ENCODE peak calls at places on chromosomes 4 and X, in eight cellular contexts. J, F, W, O, R, C, N and S are unnamed samples.

GRCh38 chr4:106615407-106615945 is 246.9 kb upstream of the GIMD1 start:
- DNase-seq in J (no peak), R (no peak), O (no peak), C (no peak), W (no peak), N (no peak), F (no peak), S (no peak)

GRCh38 chrX:30643313-30643821 is 9.9 kb upstream of the GK start:
- DNase-seq in O (no peak), W (no peak), R (no peak), C (no peak), N (no peak), J (no peak), F (no peak), S (no peak)

GRCh38 chr4:113952452-113953029 is 26.9 kb downstream of the ARSJ start:
- DNase-seq in N (no peak), R (peak), F (no peak), J (peak), O (peak), W (peak), C (peak), S (no peak)

GRCh38 chrX:103941201-103941975 is 21.0 kb upstream of the TMSB15B start:
- DNase-seq in W (no peak), F (no peak), R (no peak), C (peak), J (peak), O (no peak), N (no peak), S (no peak)

GRCh38 chrX:24395775-24396174 is 35.3 kb downstream of the SUPT20HL1 start:
- DNase-seq in F (peak), N (no peak), O (peak), J (peak), W (peak), R (peak), C (peak), S (no peak)

GRCh38 chr4:150411527-150411926 is 170.4 kb upstream of the MAB21L2 start:
- DNase-seq in J (no peak), N (no peak), O (no peak), F (no peak), C (no peak), W (no peak), R (no peak), S (no peak)

GRCh38 chr4:16196482-16197393 is 29.5 kb downstream of the TAPT1 start:
- DNase-seq in O (peak), C (peak), J (peak), W (no peak), N (no peak), F (no peak), R (no peak), S (no peak)

GRCh38 chr4:40471923-40472322 is 136.8 kb downstream of the CHRNA9 start:
- DNase-seq in R (no peak), N (no peak), C (no peak), O (no peak), W (no peak), J (no peak), F (peak), S (no peak)

GRCh38 chr4:110550260-110550659 is 72.6 kb downstream of the PITX2 start:
- DNase-seq in R (no peak), F (peak), N (no peak), C (no peak), J (no peak), W (no peak), O (no peak), S (no peak)

GRCh38 chr4:8694651-8695151 is 102.1 kb downstream of the CPZ start:
- DNase-seq in W (no peak), C (no peak), O (no peak), F (no peak), N (no peak), R (no peak), J (no peak), S (no peak)

GRCh38 chr4:150828159-150828558 is 186.9 kb downstream of the LRBA start:
- DNase-seq in O (no peak), C (no peak), F (no peak), N (peak), W (peak), J (peak), R (peak), S (no peak)

GRCh38 chrX:120244735-120245498 is 5.7 kb upstream of the ZBTB33 start:
- DNase-seq in W (peak), F (peak), N (peak), O (peak), J (peak), R (peak), C (peak), S (no peak)

GRCh38 chr4:163070023-163070422 is 96.7 kb downstream of the NAF1 start:
- DNase-seq in F (no peak), R (no peak), W (no peak), O (no peak), N (no peak), C (no peak), J (no peak), S (no peak)

GRCh38 chrX:627995-628394 is 2.6 kb upstream of the SHOX start:
- DNase-seq in J (no peak), F (no peak), O (no peak), R (no peak), N (no peak), W (no peak), C (no peak), S (no peak)

GRCh38 chrX:12791253-12792228 is at the start of gene PRPS2:
- DNase-seq in O (peak), F (peak), R (peak), J (peak), N (peak), W (peak), C (peak), S (peak)

GRCh38 chrX:130170752-130171445 is 863 bp upstream of the RAB33A start:
- DNase-seq in C (peak), F (no peak), J (peak), N (peak), R (peak), W (peak), O (peak), S (no peak)

GRCh38 chr4:142645478-142646108 is 200.5 kb downstream of the INPP4B start:
- DNase-seq in R (no peak), F (no peak), C (no peak), N (no peak), J (no peak), W (no peak), O (no peak), S (no peak)

GRCh38 chr4:986428-986948 is 356 bp upstream of the IDUA start:
- DNase-seq in W (no peak), N (no peak), C (peak), J (no peak), R (no peak), O (no peak), F (no peak), S (no peak)

GRCh38 chr4:36771411-36772153 is 473.0 kb upstream of the NWD2 start:
- DNase-seq in R (no peak), W (no peak), J (no peak), F (no peak), C (no peak), N (no peak), O (no peak), S (no peak)

GRCh38 chr4:123233409-123233808 is 163.2 kb upstream of the SPRY1 start:
- DNase-seq in N (no peak), O (no peak), R (no peak), F (no peak), W (no peak), J (no peak), C (no peak), S (no peak)

GRCh38 chr4:153922148-153922547 is 133.3 kb upstream of the SFRP2 start:
- DNase-seq in W (no peak), J (no peak), C (no peak), F (no peak), O (no peak), N (no peak), R (no peak), S (no peak)

GRCh38 chr4:123744664-123745290 is 348.2 kb downstream of the SPRY1 start:
- DNase-seq in R (no peak), N (no peak), J (no peak), W (no peak), C (no peak), O (no peak), F (no peak), S (no peak)

GRCh38 chrX:85018471-85018870 is 14.8 kb downstream of the APOOL start:
- DNase-seq in C (no peak), R (no peak), W (no peak), N (no peak), J (no peak), O (no peak), F (no peak), S (no peak)

GRCh38 chrX:48595929-48596328 is 1.4 kb upstream of the WDR13 start:
- DNase-seq in R (no peak), N (no peak), W (no peak), J (no peak), O (no peak), F (no peak), C (no peak), S (no peak)

GRCh38 chrX:1657367-1658082 is 42.7 kb downstream of the ASMT start:
- DNase-seq in R (peak), J (no peak), N (peak), F (no peak), O (peak), W (peak), C (no peak), S (no peak)

GRCh38 chr4:10173039-10173753 is 56.6 kb upstream of the WDR1 start:
- DNase-seq in J (no peak), F (peak), N (no peak), W (no peak), O (no peak), R (no peak), C (no peak), S (no peak)

GRCh38 chr4:26787461-26788340 is 72.9 kb upstream of the STIM2 start:
- DNase-seq in R (peak), F (peak), O (peak), W (peak), C (peak), J (peak), N (no peak), S (no peak)

GRCh38 chr4:15002659-15003440 is 569 bp downstream of the CPEB2 start:
- DNase-seq in C (peak), W (peak), J (peak), N (peak), F (peak), R (peak), O (peak), S (peak)

GRCh38 chr4:125313497-125313896 is 1.3 kb upstream of the FAT4 start:
- DNase-seq in J (peak), N (no peak), R (no peak), C (peak), O (peak), F (peak), W (no peak), S (no peak)

GRCh38 chr4:133151301-133151680 is 2.2 kb downstream of the PCDH10 start:
- DNase-seq in O (no peak), C (no peak), R (no peak), W (no peak), N (no peak), F (no peak), J (no peak), S (no peak)

GRCh38 chr4:5366421-5366820 is 315.1 kb downstream of the STK32B start:
- DNase-seq in F (no peak), C (no peak), N (no peak), J (no peak), W (no peak), R (no peak), O (no peak), S (no peak)

GRCh38 chrX:24805201-24805600 is 111.5 kb downstream of the POLA1 start:
- DNase-seq in C (no peak), W (no peak), R (no peak), N (no peak), F (no peak), J (no peak), O (no peak), S (no peak)

GRCh38 chrX:39850209-39850608 is 247.5 kb downstream of the BCOR start:
- DNase-seq in O (no peak), F (no peak), R (no peak), J (no peak), C (no peak), N (no peak), W (no peak), S (no peak)

GRCh38 chrX:12702509-12703091 is 88.6 kb upstream of the PRPS2 start:
- DNase-seq in C (peak), J (peak), N (no peak), W (no peak), O (no peak), R (no peak), F (no peak), S (no peak)

GRCh38 chrX:16479206-16479869 is 170.6 kb upstream of the S100G start:
- DNase-seq in F (peak), N (no peak), J (no peak), O (no peak), R (no peak), C (peak), W (no peak), S (no peak)

GRCh38 chr4:87410669-87411068 is 11.7 kb upstream of the NUDT9 start:
- DNase-seq in N (no peak), C (no peak), R (no peak), O (no peak), F (no peak), J (no peak), W (no peak), S (no peak)

GRCh38 chrX:153600032-153600373 is 1.1 kb upstream of the CCNQ start:
- DNase-seq in N (no peak), R (no peak), C (peak), W (no peak), J (no peak), F (no peak), O (no peak), S (no peak)

GRCh38 chr4:138834029-138834428 is 181.6 kb upstream of the NOCT start:
- DNase-seq in J (no peak), W (no peak), N (no peak), R (no peak), O (no peak), C (peak), F (peak), S (no peak)

GRCh38 chr4:174592985-174593335 is 70.7 kb upstream of the HPGD start:
- DNase-seq in W (no peak), J (no peak), N (no peak), O (no peak), C (peak), R (no peak), F (peak), S (no peak)